ENCODE peak calls at places on chromosomes 12 and 14, in four cellular contexts. A is SK-N-SH, K is testis, Q is neural progenitor cell. X is an unnamed sample.

GRCh38 chr12:93773122-93773871 is 96.1 kb downstream of the CRADD start:
- DNase-seq in A (no peak), Q (no peak), K (no peak), X (no peak)

GRCh38 chr12:89383235-89384049 is 31.1 kb upstream of the DUSP6 start:
- DNase-seq in Q (peak), K (no peak), A (peak), X (no peak)

GRCh38 chr12:49872781-49873181 is 29.9 kb upstream of the BCDIN3D start:
- DNase-seq in A (no peak), Q (no peak), K (peak), X (no peak)

GRCh38 chr14:101350021-101350420 is 211.3 kb upstream of the DIO3 start:
- DNase-seq in K (no peak), A (no peak), Q (no peak), X (no peak)

GRCh38 chr12:55997535-55997859 is 421 bp downstream of the SUOX start:
- DNase-seq in A (no peak), Q (no peak), K (no peak), X (no peak)

GRCh38 chr12:6684609-6685008 is 4.6 kb downstream of the ZNF384 start:
- DNase-seq in Q (peak), K (peak), A (peak), X (peak)

GRCh38 chr14:53020193-53020932 is 69.5 kb upstream of the FERMT2 start:
- DNase-seq in Q (peak), K (no peak), A (no peak), X (no peak)

GRCh38 chr14:36086629-36087380 is 89.7 kb downstream of the PTCSC3 start:
- DNase-seq in K (no peak), A (no peak), Q (no peak), X (no peak)

GRCh38 chr12:123106640-123107359 is 44.1 kb downstream of the PITPNM2 start:
- DNase-seq in Q (no peak), K (no peak), A (no peak), X (no peak)

GRCh38 chr14:91890291-91890749 is 23.0 kb upstream of the TC2N start:
- DNase-seq in K (no peak), A (no peak), Q (no peak), X (no peak)

GRCh38 chr12:53585726-53586125 is 40.5 kb downstream of the ATF7 start:
- DNase-seq in K (no peak), Q (no peak), A (no peak), X (no peak)

GRCh38 chr12:125528300-125528699 is 463.1 kb downstream of the AACS start:
- DNase-seq in A (no peak), Q (no peak), K (no peak), X (no peak)

GRCh38 chr12:130194154-130194553 is 31.9 kb downstream of the FZD10 start:
- DNase-seq in K (no peak), Q (peak), A (no peak), X (no peak)

GRCh38 chr12:100348657-100349454 is 8.0 kb upstream of the SLC17A8 start:
- DNase-seq in Q (peak), K (no peak), A (peak), X (no peak)

GRCh38 chr12:57058454-57058853 is 8.5 kb upstream of the MYO1A start:
- DNase-seq in K (no peak), Q (no peak), A (no peak), X (no peak)

GRCh38 chr12:130119241-130119861 is 42.9 kb upstream of the FZD10 start:
- DNase-seq in A (no peak), K (no peak), Q (no peak), X (no peak)

GRCh38 chr14:34978444-34978843 is 4.3 kb upstream of the SRP54 start:
- DNase-seq in Q (no peak), K (no peak), A (no peak), X (no peak)

GRCh38 chr14:105397350-105397931 is 897 bp upstream of the TEX22 start:
- DNase-seq in K (no peak), Q (no peak), A (no peak), X (no peak)

GRCh38 chr12:16218934-16219718 is 58.4 kb downstream of the SLC15A5 start:
- DNase-seq in A (no peak), K (no peak), Q (no peak), X (no peak)

GRCh38 chr14:96409701-96410100 is 17.8 kb downstream of the AK7 start:
- DNase-seq in K (no peak), A (no peak), Q (no peak), X (no peak)

GRCh38 chr14:20044243-20044642 is 8.4 kb upstream of the OR4K13 start:
- DNase-seq in Q (no peak), A (no peak), K (no peak), X (no peak)

GRCh38 chr12:92324849-92325500 is 179.3 kb upstream of the BTG1 start:
- DNase-seq in K (no peak), A (no peak), Q (no peak), X (no peak)

GRCh38 chr14:72894323-72894622 is 372 bp upstream of the DPF3 start:
- DNase-seq in K (no peak), A (no peak), Q (no peak), X (no peak)

GRCh38 chr14:89399594-89400068 is 17.4 kb downstream of the FOXN3 start:
- DNase-seq in Q (peak), A (peak), K (no peak), X (peak)

GRCh38 chr14:33567003-33567735 is 383.7 kb downstream of the EGLN3 start:
- DNase-seq in Q (no peak), A (no peak), K (no peak), X (no peak)

GRCh38 chr12:69779928-69780327 is 41.3 kb downstream of the RAB3IP start:
- DNase-seq in A (peak), K (peak), Q (peak), X (peak)

GRCh38 chr14:29900609-29901350 is 26.9 kb downstream of the PRKD1 start:
- DNase-seq in K (no peak), A (no peak), Q (no peak), X (no peak)

GRCh38 chr12:50574621-50575348 is 70.0 kb downstream of the DIP2B start:
- DNase-seq in K (peak), A (no peak), Q (no peak), X (no peak)

GRCh38 chr12:8709124-8709830 is 11.5 kb downstream of the RIMKLB start:
- DNase-seq in K (no peak), Q (no peak), A (no peak), X (no peak)

GRCh38 chr12:31965090-31965489 is 5.9 kb downstream of the RESF1 start:
- DNase-seq in A (no peak), K (peak), Q (no peak), X (no peak)

GRCh38 chr12:56695327-56696101 is 7.4 kb upstream of the PTGES3 start:
- DNase-seq in Q (no peak), A (no peak), K (no peak), X (no peak)

GRCh38 chr12:126233625-126234024 is 1168.4 kb downstream of the AACS start:
- DNase-seq in K (no peak), Q (no peak), A (no peak), X (no peak)

GRCh38 chr12:116927244-116927940 is 16.6 kb downstream of the FBXW8 start:
- DNase-seq in Q (no peak), K (no peak), A (no peak), X (no peak)

GRCh38 chr14:29798078-29798477 is 129.6 kb downstream of the PRKD1 start:
- DNase-seq in K (no peak), Q (no peak), A (no peak), X (no peak)

GRCh38 chr12:122389677-122390076 is 32.8 kb downstream of the CLIP1 start:
- DNase-seq in A (no peak), K (no peak), Q (no peak), X (no peak)

GRCh38 chr14:93941293-93941910 is 14.3 kb downstream of the FAM181A start:
- DNase-seq in A (no peak), Q (no peak), K (no peak), X (no peak)

GRCh38 chr14:55383039-55383438 is 28.6 kb downstream of the ATG14 start:
- DNase-seq in Q (no peak), A (no peak), K (no peak), X (no peak)

GRCh38 chr14:30020271-30020670 is 92.6 kb upstream of the PRKD1 start:
- DNase-seq in Q (no peak), A (no peak), K (no peak), X (no peak)

GRCh38 chr12:44313188-44313587 is 477.3 kb downstream of the TMEM117 start:
- DNase-seq in K (no peak), A (no peak), Q (no peak), X (no peak)

GRCh38 chr12:44314007-44314500 is 478.2 kb downstream of the TMEM117 start:
- DNase-seq in K (no peak), A (no peak), Q (no peak), X (no peak)

GRCh38 chr12:44317651-44318126 is 481.8 kb downstream of the TMEM117 start:
- DNase-seq in K (no peak), Q (peak), A (peak), X (peak)
- TF ChIP-seq CTCF in K (no peak), Q (peak), A (peak), X (peak)

DNA sequence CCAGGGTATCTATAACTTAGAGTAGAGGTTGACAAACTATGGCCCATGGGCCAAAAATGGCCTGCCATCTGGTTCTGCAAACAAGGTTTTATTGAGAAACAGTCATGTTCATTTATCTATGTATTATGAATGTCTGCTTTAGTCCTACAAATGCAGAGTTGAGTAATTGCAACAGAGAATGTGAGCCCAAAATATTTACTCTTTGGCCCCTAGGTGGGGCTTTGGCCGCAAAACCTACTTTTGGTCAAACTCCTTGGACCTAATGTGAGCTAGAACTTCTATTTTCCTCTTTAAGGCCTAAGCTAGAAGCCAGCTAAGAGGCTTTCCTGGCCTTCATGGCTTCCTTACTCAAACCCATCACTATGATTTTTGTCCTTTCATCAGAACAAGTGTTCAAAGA is 379.1 kb downstream of the NELL2 start:
- DNase-seq in A (no peak), Q (peak), K (no peak), X (no peak)
- TF ChIP-seq CTCF in A (no peak), Q (peak), K (no peak), X (no peak)

GRCh38 chr14:61428261-61428660 is 106.9 kb downstream of the PRKCH start:
- DNase-seq in A (no peak), K (no peak), Q (no peak), X (no peak)
- TF ChIP-seq CTCF in A (no peak), K (no peak), Q (peak), X (no peak)

GRCh38 chr14:69366069-69366468 is 32.0 kb downstream of the ERH start:
- DNase-seq in A (no peak), K (no peak), Q (no peak), X (no peak)

GRCh38 chr14:69366761-69367160 is 31.3 kb downstream of the ERH start:
- DNase-seq in A (no peak), Q (no peak), K (no peak), X (no peak)

GRCh38 chr14:69360438-69361108 is 37.5 kb downstream of the ERH start:
- DNase-seq in K (no peak), Q (no peak), A (no peak), X (no peak)

GRCh38 chr14:69363964-69364363 is 34.1 kb downstream of the ERH start:
- DNase-seq in K (no peak), A (no peak), Q (no peak), X (no peak)

GRCh38 chr14:69363055-69363454 is 35.0 kb downstream of the ERH start:
- DNase-seq in A (peak), K (peak), Q (peak), X (peak)
- TF ChIP-seq CTCF in A (peak), K (no peak), Q (peak), X (no peak)

GRCh38 chr12:88202500-88202899 is 60.4 kb downstream of the TMTC3 start:
- DNase-seq in K (no peak), A (no peak), Q (no peak), X (no peak)
- TF ChIP-seq CTCF in K (no peak), A (no peak), Q (no peak), X (no peak)

GRCh38 chr12:108335349-108336119 is 3.6 kb downstream of the CMKLR1 start:
- DNase-seq in K (no peak), A (no peak), Q (no peak), X (no peak)
- TF ChIP-seq CTCF in K (no peak), A (no peak), Q (no peak), X (no peak)

DNA sequence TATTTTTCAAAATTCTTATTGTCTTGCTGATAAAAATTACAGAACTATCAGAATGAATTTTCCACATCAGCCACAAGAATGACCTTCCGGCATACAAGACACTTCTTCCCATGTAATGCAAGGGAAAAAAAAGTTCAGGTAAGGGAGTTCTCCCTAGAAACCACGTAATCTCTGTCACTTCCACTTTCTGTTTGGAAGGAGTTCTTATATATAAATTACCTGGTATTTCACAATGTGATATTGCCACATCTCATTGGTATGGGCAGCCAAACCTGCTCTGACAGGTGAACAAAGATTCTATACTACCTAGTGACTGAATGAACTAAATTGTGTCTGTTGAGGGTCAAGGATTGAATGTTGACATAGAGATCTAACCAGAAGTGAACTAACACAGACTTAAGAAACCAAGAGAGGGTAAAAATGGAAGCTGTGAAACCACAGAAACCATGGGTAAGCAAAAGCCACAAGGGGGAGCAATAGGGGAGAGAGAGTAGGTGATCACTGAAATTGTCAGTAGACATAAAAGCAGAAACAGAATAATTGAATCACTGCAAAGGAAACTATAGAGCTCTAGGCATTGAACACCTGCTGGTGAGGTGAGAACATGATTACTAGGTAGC is 161.3 kb downstream of the RPL10L start:
- DNase-seq in Q (peak), K (peak), A (no peak), X (peak)
- TF ChIP-seq CTCF in Q (peak), K (no peak), A (peak), X (no peak)

GRCh38 chr12:4979737-4980136 is 63.9 kb upstream of the KCNA5 start:
- DNase-seq in Q (no peak), A (no peak), K (no peak), X (no peak)

GRCh38 chr12:4974217-4974616 is 64.5 kb downstream of the KCNA1 start:
- DNase-seq in K (no peak), A (no peak), Q (no peak), X (no peak)

GRCh38 chr12:4977104-4977503 is 66.6 kb upstream of the KCNA5 start:
- DNase-seq in Q (no peak), K (no peak), A (no peak), X (no peak)

GRCh38 chr12:4978737-4979136 is 64.9 kb upstream of the KCNA5 start:
- DNase-seq in K (no peak), A (no peak), Q (no peak), X (no peak)

DNA sequence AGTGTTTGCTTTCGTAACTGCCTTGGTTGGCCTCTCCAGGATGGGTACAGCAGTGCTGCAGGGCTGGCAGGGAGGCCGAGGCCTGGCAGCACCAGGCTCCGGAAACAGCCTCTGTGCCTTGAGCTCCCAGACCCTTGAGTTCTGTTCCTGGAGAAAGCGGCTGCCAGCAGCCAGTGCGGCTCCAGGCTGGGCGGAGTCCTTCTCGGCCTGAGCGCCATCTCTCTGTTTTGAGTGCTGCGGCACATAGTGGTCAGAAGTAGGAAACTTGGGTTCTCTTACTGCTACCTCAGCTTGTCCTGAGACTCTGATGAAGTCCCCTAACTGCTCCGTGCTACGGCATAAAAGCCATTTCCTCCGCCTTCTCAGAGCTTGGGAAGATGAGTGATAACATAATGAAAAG is 65.9 kb downstream of the KCNA1 start:
- DNase-seq in A (peak), K (peak), Q (peak), X (peak)
- TF ChIP-seq CTCF in A (peak), K (no peak), Q (peak), X (no peak)